ENCODE peak calls at places on chromosomes 5 and 9, in seven cellular contexts. E is neural progenitor cell, G is T-cell, Q is dorsolateral prefrontal cortex, Y is NCI-H1694, O is ecto neural progenitor cell, N is NCI-H2029 treated with DMSO at 0.1 percent for 48 hours. M is an unnamed sample.

GRCh38 chr5:168076561-168076991 is 214.9 kb upstream of the WWC1 start:
- DNase-seq in E (peak; percentile 73), G (no peak), Q (peak; percentile 41), Y (peak; percentile 13), O (peak; percentile 71), N (no peak), M (no peak)

GRCh38 chr9:127498298-127498697 is 47.0 kb downstream of the LRSAM1 start:
- DNase-seq in E (no peak), G (no peak), Q (no peak), Y (no peak), O (no peak), N (no peak), M (no peak)

GRCh38 chr5:155381654-155382053 is 368.1 kb downstream of the KIF4B start:
- DNase-seq in E (no peak), G (no peak), Q (no peak), Y (no peak), O (no peak), N (no peak), M (no peak)

GRCh38 chr5:110441035-110441434 is 285.4 kb downstream of the TMEM232 start:
- DNase-seq in E (peak; percentile 66), G (no peak), Q (no peak), Y (peak; percentile 33), O (no peak), N (no peak), M (peak; percentile 62)

GRCh38 chr5:107806705-107807104 is 136.0 kb upstream of the EFNA5 start:
- DNase-seq in E (no peak), G (no peak), Q (no peak), Y (peak; percentile 30), O (no peak), N (no peak), M (peak; percentile 66)

GRCh38 chr5:74641014-74641777 is 668 bp upstream of the ENC1 start:
- DNase-seq in E (peak; percentile 88), G (no peak), Q (peak; percentile 62), Y (no peak), O (peak; percentile 87), N (no peak), M (peak; percentile 88)

GRCh38 chr9:113542741-113543140 is 79.2 kb downstream of the RGS3 start:
- DNase-seq in E (no peak), G (no peak), Q (no peak), Y (no peak), O (no peak), N (no peak), M (no peak)

GRCh38 chr5:141363952-141364660 is at the start of gene PCDHGA5:
- DNase-seq in E (no peak), G (no peak), Q (no peak), Y (no peak), O (no peak), N (no peak), M (no peak)

GRCh38 chr9:94999832-95000231 is 273.3 kb downstream of the AOPEP start:
- DNase-seq in E (no peak), G (no peak), Q (no peak), Y (no peak), O (no peak), N (no peak), M (no peak)

GRCh38 chr5:154273028-154273617 is 82.6 kb downstream of the GALNT10 start:
- DNase-seq in E (no peak), G (peak; percentile 3), Q (peak; percentile 30), Y (no peak), O (peak; percentile 43), N (no peak), M (no peak)

GRCh38 chr5:168315991-168316578 is 24.6 kb downstream of the WWC1 start:
- DNase-seq in E (no peak), G (no peak), Q (no peak), Y (no peak), O (no peak), N (peak; percentile 96), M (no peak)

GRCh38 chr5:115265220-115265619 is 2.5 kb upstream of the PGGT1B start:
- DNase-seq in E (no peak), G (no peak), Q (no peak), Y (no peak), O (no peak), N (no peak), M (no peak)

GRCh38 chr5:23740029-23740428 is 232.6 kb downstream of the PRDM9 start:
- DNase-seq in E (no peak), G (no peak), Q (no peak), Y (no peak), O (no peak), N (peak; percentile 10), M (no peak)

GRCh38 chr5:145689235-145689634 is 145.9 kb downstream of the PRELID2 start:
- DNase-seq in E (no peak), G (no peak), Q (peak; percentile 35), Y (no peak), O (no peak), N (no peak), M (no peak)

GRCh38 chr9:135783540-135784245 is 81.7 kb downstream of the KCNT1 start:
- DNase-seq in E (peak; percentile 28), G (no peak), Q (no peak), Y (no peak), O (no peak), N (no peak), M (no peak)

GRCh38 chr9:2120926-2121689 is 106.0 kb downstream of the SMARCA2 start:
- DNase-seq in E (no peak), G (no peak), Q (no peak), Y (no peak), O (no peak), N (no peak), M (peak; percentile 40)

GRCh38 chr5:154284433-154284832 is 93.9 kb downstream of the GALNT10 start:
- DNase-seq in E (no peak), G (no peak), Q (no peak), Y (no peak), O (peak; percentile 4), N (no peak), M (no peak)

GRCh38 chr5:179765400-179765799 is 28.4 kb upstream of the LTC4S start:
- DNase-seq in E (no peak), G (no peak), Q (no peak), Y (no peak), O (no peak), N (no peak), M (peak; percentile 70)

GRCh38 chr9:115524467-115525059 is 406.6 kb upstream of the TNC start:
- DNase-seq in E (peak; percentile 75), G (no peak), Q (no peak), Y (peak; percentile 59), O (peak; percentile 52), N (peak; percentile 12), M (peak; percentile 86)

GRCh38 chr9:113695901-113696300 is 180.2 kb upstream of the ZNF618 start:
- DNase-seq in E (no peak), G (no peak), Q (no peak), Y (no peak), O (no peak), N (no peak), M (no peak)